ENCODE peak calls at places on chromosomes 13 and 19, in seven cellular contexts. One of them, this sample, is unnamed.

GRCh38 chr13:42333613-42334328 is 61.8 kb downstream of the AKAP11 start:
- DNase-seq in GM23338: peak; percentile 80
- DNase-seq in A549: peak; percentile 41
- DNase-seq in heart right ventricle: no peak
- DNase-seq in colonic mucosa: no peak
- DNase-seq in thoracic aorta: no peak
- DNase-seq in uterus: no peak
- DNase-seq in this sample: no peak

GRCh38 chr19:4870025-4870700 is 2.7 kb upstream of the PLIN3 start:
- DNase-seq in GM23338: peak; percentile 37
- DNase-seq in A549: peak; percentile 93
- DNase-seq in heart right ventricle: peak; percentile 30
- DNase-seq in colonic mucosa: peak; percentile 60
- DNase-seq in thoracic aorta: peak; percentile 60
- DNase-seq in uterus: peak; percentile 24
- DNase-seq in this sample: no peak

GRCh38 chr19:18634612-18635290 is 2.1 kb upstream of the KLHL26 start:
- DNase-seq in GM23338: no peak
- DNase-seq in A549: no peak
- DNase-seq in heart right ventricle: no peak
- DNase-seq in colonic mucosa: peak; percentile 47
- DNase-seq in thoracic aorta: no peak
- DNase-seq in uterus: no peak
- DNase-seq in this sample: no peak

GRCh38 chr13:41554626-41555386 is 97.5 kb downstream of the RGCC start:
- DNase-seq in GM23338: no peak
- DNase-seq in A549: no peak
- DNase-seq in heart right ventricle: no peak
- DNase-seq in colonic mucosa: no peak
- DNase-seq in thoracic aorta: no peak
- DNase-seq in uterus: no peak
- DNase-seq in this sample: no peak

GRCh38 chr13:92103673-92104296 is 705.4 kb downstream of the GPC5 start:
- DNase-seq in GM23338: peak; percentile 17
- DNase-seq in A549: no peak
- DNase-seq in heart right ventricle: no peak
- DNase-seq in colonic mucosa: no peak
- DNase-seq in thoracic aorta: no peak
- DNase-seq in uterus: no peak
- DNase-seq in this sample: no peak

GRCh38 chr19:50514346-50515167 is 844 bp upstream of the ASPDH start:
- DNase-seq in GM23338: no peak
- DNase-seq in A549: no peak
- DNase-seq in heart right ventricle: no peak
- DNase-seq in colonic mucosa: no peak
- DNase-seq in thoracic aorta: no peak
- DNase-seq in uterus: no peak
- DNase-seq in this sample: no peak

GRCh38 chr13:31310781-31311180 is 111.0 kb downstream of the B3GLCT start:
- DNase-seq in GM23338: no peak
- DNase-seq in A549: no peak
- DNase-seq in heart right ventricle: peak; percentile 53
- DNase-seq in colonic mucosa: no peak
- DNase-seq in thoracic aorta: no peak
- DNase-seq in uterus: no peak
- DNase-seq in this sample: peak; percentile 55

GRCh38 chr13:87459419-87459818 is 211.8 kb upstream of the SLITRK5 start:
- DNase-seq in GM23338: no peak
- DNase-seq in A549: no peak
- DNase-seq in heart right ventricle: no peak
- DNase-seq in colonic mucosa: no peak
- DNase-seq in thoracic aorta: no peak
- DNase-seq in uterus: no peak
- DNase-seq in this sample: no peak

GRCh38 chr19:54517483-54517882 is 14.9 kb downstream of the LAIR2 start:
- DNase-seq in GM23338: peak; percentile 78
- DNase-seq in A549: peak; percentile 40
- DNase-seq in heart right ventricle: peak; percentile 46
- DNase-seq in colonic mucosa: peak; percentile 38
- DNase-seq in thoracic aorta: no peak
- DNase-seq in uterus: no peak
- DNase-seq in this sample: peak; percentile 30

GRCh38 chr13:41244555-41244954 is 18.8 kb downstream of the MTRF1 start:
- DNase-seq in GM23338: peak; percentile 11
- DNase-seq in A549: no peak
- DNase-seq in heart right ventricle: no peak
- DNase-seq in colonic mucosa: no peak
- DNase-seq in thoracic aorta: no peak
- DNase-seq in uterus: no peak
- DNase-seq in this sample: no peak

DNA sequence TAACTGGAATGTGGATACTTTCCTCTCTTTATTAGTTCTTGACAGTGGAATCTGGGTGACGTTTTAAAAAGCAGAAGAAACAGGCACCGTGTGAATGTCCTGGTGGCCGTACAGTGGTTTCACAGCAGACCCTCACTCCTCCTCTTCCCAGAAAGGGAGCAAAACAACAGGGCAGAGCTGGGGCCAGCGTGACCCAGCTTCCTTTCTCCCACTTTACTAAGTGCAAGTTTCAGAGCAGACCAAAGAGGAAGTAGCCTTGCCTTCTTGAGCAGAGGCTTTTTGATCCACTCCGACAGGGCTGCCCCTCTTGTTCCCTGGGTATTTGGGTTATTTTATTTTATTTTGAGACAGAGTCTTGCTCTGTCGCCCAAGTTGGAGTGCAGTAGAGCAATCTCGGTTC is 19.6 kb upstream of the C19orf33 start:
- DNase-seq in GM23338: no peak
- DNase-seq in A549: no peak
- DNase-seq in heart right ventricle: no peak
- DNase-seq in colonic mucosa: no peak
- DNase-seq in thoracic aorta: no peak
- DNase-seq in uterus: no peak
- DNase-seq in this sample: no peak
- H3K27ac ChIP-seq in GM23338: peak overlapping the region; percentile 19
- H3K27ac ChIP-seq in A549: no peak overlapping the region
- H3K27ac ChIP-seq in heart right ventricle: peak overlapping the region; percentile 9
- H3K27ac ChIP-seq in colonic mucosa: no peak overlapping the region
- H3K27ac ChIP-seq in thoracic aorta: no peak overlapping the region
- H3K27ac ChIP-seq in uterus: peak overlapping the region; percentile 47
- H3K27ac ChIP-seq in this sample: peak overlapping the region; percentile 19

DNA sequence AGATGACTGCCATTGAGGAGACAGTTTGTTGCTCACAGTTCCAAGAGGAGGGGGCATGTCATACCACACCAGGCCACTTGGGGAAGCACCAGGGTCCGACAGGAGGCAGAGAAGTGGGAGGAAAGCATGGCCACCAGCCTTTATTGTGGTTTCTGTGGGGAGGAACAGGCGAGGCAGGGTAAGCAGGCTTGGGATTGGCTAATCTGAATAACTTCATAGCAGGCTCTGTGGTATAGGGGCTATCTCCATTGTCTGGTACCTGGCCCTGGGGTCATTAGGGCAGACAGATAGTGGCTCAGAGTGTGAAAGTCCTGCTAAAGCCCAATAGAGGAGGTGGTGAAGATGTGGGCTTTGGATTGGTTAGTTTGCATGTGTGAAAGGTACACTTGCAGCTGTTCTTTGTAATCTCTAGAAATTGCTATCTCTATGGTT is 35.5 kb downstream of the CBY2 start:
- DNase-seq in GM23338: peak; percentile 67
- DNase-seq in A549: peak; percentile 8
- DNase-seq in heart right ventricle: no peak
- DNase-seq in colonic mucosa: no peak
- DNase-seq in thoracic aorta: no peak
- DNase-seq in uterus: no peak
- DNase-seq in this sample: no peak
- TF ChIP-seq CTCF in GM23338: peak; percentile 65
- TF ChIP-seq CTCF in A549: no peak
- TF ChIP-seq CTCF in heart right ventricle: no peak
- TF ChIP-seq CTCF in colonic mucosa: no peak
- TF ChIP-seq CTCF in thoracic aorta: no peak
- TF ChIP-seq CTCF in uterus: no peak
- TF ChIP-seq CTCF in this sample: no peak

GRCh38 chr19:15199652-15200574 is 882 bp downstream of the NOTCH3 start:
- DNase-seq in GM23338: peak; percentile 91
- DNase-seq in A549: no peak
- DNase-seq in heart right ventricle: no peak
- DNase-seq in colonic mucosa: no peak
- DNase-seq in thoracic aorta: no peak
- DNase-seq in uterus: no peak
- DNase-seq in this sample: no peak

GRCh38 chr19:15199219-15199651 is 1.6 kb downstream of the NOTCH3 start:
- DNase-seq in GM23338: no peak
- DNase-seq in A549: no peak
- DNase-seq in heart right ventricle: no peak
- DNase-seq in colonic mucosa: no peak
- DNase-seq in thoracic aorta: no peak
- DNase-seq in uterus: no peak
- DNase-seq in this sample: no peak

GRCh38 chr19:15200575-15201364 is at the start of gene NOTCH3:
- DNase-seq in GM23338: peak; percentile 79
- DNase-seq in A549: no peak
- DNase-seq in heart right ventricle: peak; percentile 47
- DNase-seq in colonic mucosa: no peak
- DNase-seq in thoracic aorta: no peak
- DNase-seq in uterus: no peak
- DNase-seq in this sample: no peak

GRCh38 chr19:15198006-15198356 is 2.8 kb downstream of the NOTCH3 start:
- DNase-seq in GM23338: no peak
- DNase-seq in A549: peak; percentile 42
- DNase-seq in heart right ventricle: no peak
- DNase-seq in colonic mucosa: peak; percentile 38
- DNase-seq in thoracic aorta: no peak
- DNase-seq in uterus: no peak
- DNase-seq in this sample: no peak

GRCh38 chr19:15201374-15202023 is 704 bp upstream of the NOTCH3 start:
- DNase-seq in GM23338: no peak
- DNase-seq in A549: no peak
- DNase-seq in heart right ventricle: no peak
- DNase-seq in colonic mucosa: no peak
- DNase-seq in thoracic aorta: no peak
- DNase-seq in uterus: no peak
- DNase-seq in this sample: no peak
- H3K27ac ChIP-seq in GM23338: no peak overlapping the region
- H3K27ac ChIP-seq in A549: peak overlapping the region; percentile 96
- H3K27ac ChIP-seq in heart right ventricle: peak overlapping the region; percentile 44
- H3K27ac ChIP-seq in colonic mucosa: no peak overlapping the region
- H3K27ac ChIP-seq in thoracic aorta: peak overlapping the region; percentile 53
- H3K27ac ChIP-seq in uterus: peak overlapping the region; percentile 86
- H3K27ac ChIP-seq in this sample: peak overlapping the region; percentile 83

DNA sequence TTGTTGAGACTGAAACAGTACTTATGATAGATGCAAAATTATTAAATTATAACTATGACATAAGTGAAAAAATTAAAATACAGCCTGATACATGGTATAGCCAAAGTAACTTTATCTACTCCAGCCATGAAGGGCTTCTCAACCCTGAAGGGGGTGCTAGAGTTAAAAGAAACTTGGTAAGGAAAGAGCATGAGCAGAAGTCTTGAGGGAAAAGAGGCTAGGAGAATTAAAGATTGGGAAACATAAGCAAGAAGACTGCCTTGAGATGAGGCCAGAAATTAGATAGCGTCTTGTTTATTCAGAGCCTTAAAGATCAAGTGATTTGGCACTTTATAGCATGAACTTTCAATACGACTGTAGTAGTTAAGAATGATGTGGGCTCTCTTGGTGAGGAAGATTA is 385.5 kb upstream of the PRR20A start:
- DNase-seq in GM23338: peak; percentile 61
- DNase-seq in A549: no peak
- DNase-seq in heart right ventricle: no peak
- DNase-seq in colonic mucosa: no peak
- DNase-seq in thoracic aorta: no peak
- DNase-seq in uterus: no peak
- DNase-seq in this sample: no peak
- TF ChIP-seq CTCF in GM23338: peak; percentile 69
- TF ChIP-seq CTCF in A549: no peak
- TF ChIP-seq CTCF in heart right ventricle: peak; percentile 10
- TF ChIP-seq CTCF in colonic mucosa: no peak
- TF ChIP-seq CTCF in thoracic aorta: no peak
- TF ChIP-seq CTCF in uterus: no peak
- TF ChIP-seq CTCF in this sample: peak; percentile 27

GRCh38 chr19:13120817-13121216 is 2.8 kb downstream of the NACC1 start:
- DNase-seq in GM23338: no peak
- DNase-seq in A549: no peak
- DNase-seq in heart right ventricle: no peak
- DNase-seq in colonic mucosa: no peak
- DNase-seq in thoracic aorta: no peak
- DNase-seq in uterus: no peak
- DNase-seq in this sample: no peak
- H3K27ac ChIP-seq in GM23338: peak overlapping the region; percentile 72
- H3K27ac ChIP-seq in A549: no peak overlapping the region
- H3K27ac ChIP-seq in heart right ventricle: no peak overlapping the region
- H3K27ac ChIP-seq in colonic mucosa: no peak overlapping the region
- H3K27ac ChIP-seq in thoracic aorta: no peak overlapping the region
- H3K27ac ChIP-seq in uterus: no peak overlapping the region
- H3K27ac ChIP-seq in this sample: no peak overlapping the region

DNA sequence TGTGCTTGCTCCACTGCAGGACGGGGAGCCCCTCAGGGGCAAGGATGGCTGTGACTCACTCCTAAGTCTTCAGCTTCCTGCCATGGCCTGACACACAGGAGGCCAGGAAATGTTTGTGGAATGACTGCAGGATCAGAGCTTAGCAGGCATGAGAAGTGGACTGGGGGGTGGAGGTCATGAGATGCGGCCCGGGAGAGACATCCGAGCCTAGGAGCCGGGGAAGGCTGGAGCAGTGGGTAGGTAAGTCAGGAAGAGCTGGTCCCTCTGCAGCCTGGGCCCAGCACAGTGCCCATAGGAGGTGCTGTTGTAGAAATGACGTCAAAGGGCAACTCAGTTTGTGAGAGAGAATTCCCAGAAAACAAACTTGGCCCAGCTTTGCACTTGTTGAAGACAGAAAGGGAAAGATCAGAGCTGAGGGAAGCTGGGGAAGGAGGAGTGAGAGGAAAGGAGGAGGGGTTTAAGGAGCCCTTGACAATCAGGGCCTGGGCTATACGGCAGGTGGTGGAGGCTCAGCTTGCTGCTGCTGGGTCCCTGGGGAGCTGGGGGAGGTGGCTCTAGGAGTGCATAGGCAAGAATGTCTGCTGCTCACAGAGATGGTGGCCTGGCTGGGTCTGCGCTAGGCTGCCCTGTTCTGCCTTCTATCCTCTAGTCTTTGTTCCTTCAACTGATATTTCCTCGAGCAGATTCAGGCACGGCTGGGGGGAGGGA is 18.5 kb downstream of the POU2F2 start:
- DNase-seq in GM23338: peak; percentile 65
- DNase-seq in A549: peak; percentile 88
- DNase-seq in heart right ventricle: no peak
- DNase-seq in colonic mucosa: no peak
- DNase-seq in thoracic aorta: no peak
- DNase-seq in uterus: no peak
- DNase-seq in this sample: no peak
- TF ChIP-seq CTCF in GM23338: peak; percentile 45
- TF ChIP-seq CTCF in A549: peak; percentile 55
- TF ChIP-seq CTCF in heart right ventricle: no peak
- TF ChIP-seq CTCF in colonic mucosa: no peak
- TF ChIP-seq CTCF in thoracic aorta: no peak
- TF ChIP-seq CTCF in uterus: no peak
- TF ChIP-seq CTCF in this sample: no peak

DNA sequence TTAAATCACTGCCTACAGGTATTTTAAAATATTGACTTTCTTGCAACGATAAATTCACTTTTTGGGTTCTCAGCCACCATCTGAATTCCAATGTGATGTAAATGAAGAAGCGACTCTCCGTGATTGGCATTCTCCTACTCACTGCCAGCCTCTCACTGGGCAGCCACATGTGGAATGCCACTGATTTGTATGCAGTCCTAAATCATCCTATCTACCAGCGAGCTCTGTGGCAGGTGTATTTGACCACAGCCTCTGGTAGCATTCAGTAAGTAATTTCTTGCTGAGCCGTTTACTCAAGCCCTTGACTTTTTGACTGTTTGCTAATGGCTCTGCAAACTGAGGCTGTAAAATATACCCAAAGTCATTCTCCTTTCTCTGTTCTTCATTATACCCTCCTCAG is 559.0 kb upstream of the SLC10A2 start:
- DNase-seq in GM23338: peak; percentile 30
- DNase-seq in A549: no peak
- DNase-seq in heart right ventricle: no peak
- DNase-seq in colonic mucosa: no peak
- DNase-seq in thoracic aorta: no peak
- DNase-seq in uterus: no peak
- DNase-seq in this sample: no peak
- H3K27ac ChIP-seq in GM23338: no peak overlapping the region
- H3K27ac ChIP-seq in A549: no peak overlapping the region
- H3K27ac ChIP-seq in heart right ventricle: no peak overlapping the region
- H3K27ac ChIP-seq in colonic mucosa: no peak overlapping the region
- H3K27ac ChIP-seq in thoracic aorta: no peak overlapping the region
- H3K27ac ChIP-seq in uterus: no peak overlapping the region
- H3K27ac ChIP-seq in this sample: no peak overlapping the region

This sample was measured in left ventricle myocardium inferior.